ENCODE peak calls at places on chromosomes 12 and 14, in six cellular contexts. P, L, Z, B, N and I are unnamed samples.
A peak's percentile ranks its signal among the peaks of the same experiment; 100 is the strongest.

GRCh38 chr12:132151766-132152410 is 7.6 kb downstream of the NOC4L start:
- DNase-seq in P (no peak), L (no peak), Z (no peak), B (peak; percentile 65), N (no peak), I (no peak)

GRCh38 chr12:93778306-93778705 is 101.1 kb downstream of the CRADD start:
- DNase-seq in P (no peak), L (no peak), Z (peak; percentile 76), B (peak; percentile 63), N (peak; percentile 90), I (peak; percentile 76)

GRCh38 chr12:87848248-87848868 is 180.8 kb downstream of the C12orf50 start:
- DNase-seq in P (no peak), L (no peak), Z (no peak), B (no peak), N (peak; percentile 80), I (peak; percentile 51)

GRCh38 chr14:75871181-75871880 is 110.5 kb downstream of the TGFB3 start:
- DNase-seq in P (no peak), L (no peak), Z (no peak), B (no peak), N (peak; percentile 38), I (peak; percentile 62)

GRCh38 chr12:76024102-76024781 is 7.3 kb downstream of the PHLDA1 start:
- DNase-seq in P (no peak), L (no peak), Z (no peak), B (no peak), N (peak; percentile 38), I (no peak)

GRCh38 chr12:120628919-120629318 is 11.5 kb upstream of the CABP1 start:
- DNase-seq in P (no peak), L (no peak), Z (no peak), B (no peak), N (no peak), I (no peak)

GRCh38 chr12:69170293-69170692 is 69.1 kb upstream of the CPSF6 start:
- DNase-seq in P (no peak), L (no peak), Z (no peak), B (no peak), N (no peak), I (no peak)

GRCh38 chr12:19125325-19125724 is 4.2 kb upstream of the PLEKHA5 start:
- DNase-seq in P (no peak), L (no peak), Z (no peak), B (no peak), N (peak; percentile 59), I (peak; percentile 48)

GRCh38 chr14:95286649-95287048 is 33.1 kb downstream of the CLMN start:
- DNase-seq in P (peak; percentile 14), L (no peak), Z (no peak), B (no peak), N (no peak), I (no peak)

GRCh38 chr14:88798161-88798560 is 5.4 kb upstream of the EML5 start:
- DNase-seq in P (no peak), L (no peak), Z (no peak), B (no peak), N (no peak), I (no peak)

GRCh38 chr12:43325786-43326185 is 226.2 kb downstream of the ADAMTS20 start:
- DNase-seq in P (no peak), L (no peak), Z (no peak), B (no peak), N (no peak), I (no peak)

GRCh38 chr14:65703996-65704395 is 291.5 kb downstream of the FUT8 start:
- DNase-seq in P (no peak), L (no peak), Z (no peak), B (no peak), N (peak; percentile 27), I (peak; percentile 35)

GRCh38 chr12:79597910-79598309 is 92.9 kb downstream of the PAWR start:
- DNase-seq in P (no peak), L (no peak), Z (no peak), B (no peak), N (no peak), I (no peak)

GRCh38 chr14:67934087-67934486 is 114.5 kb downstream of the RAD51B start:
- DNase-seq in P (no peak), L (no peak), Z (no peak), B (no peak), N (peak; percentile 89), I (peak; percentile 78)

GRCh38 chr12:91326043-91327027 is 143.7 kb upstream of the DCN start:
- DNase-seq in P (no peak), L (no peak), Z (peak; percentile 12), B (no peak), N (peak; percentile 83), I (peak; percentile 66)

GRCh38 chr12:30021046-30021833 is 237.5 kb upstream of the TMTC1 start:
- DNase-seq in P (no peak), L (no peak), Z (no peak), B (no peak), N (peak; percentile 15), I (no peak)

GRCh38 chr14:84533181-84533580 is 996.8 kb upstream of the FLRT2 start:
- DNase-seq in P (no peak), L (no peak), Z (no peak), B (no peak), N (no peak), I (no peak)

GRCh38 chr12:28223853-28224252 is 33.6 kb downstream of the CCDC91 start:
- DNase-seq in P (no peak), L (no peak), Z (no peak), B (no peak), N (no peak), I (no peak)

GRCh38 chr14:97113339-97113738 is 316.2 kb downstream of the VRK1 start:
- DNase-seq in P (no peak), L (no peak), Z (no peak), B (no peak), N (no peak), I (no peak)

GRCh38 chr12:94689002-94689645 is 38.8 kb upstream of the TMCC3 start:
- DNase-seq in P (no peak), L (no peak), Z (no peak), B (no peak), N (peak; percentile 74), I (peak; percentile 40)

DNA sequence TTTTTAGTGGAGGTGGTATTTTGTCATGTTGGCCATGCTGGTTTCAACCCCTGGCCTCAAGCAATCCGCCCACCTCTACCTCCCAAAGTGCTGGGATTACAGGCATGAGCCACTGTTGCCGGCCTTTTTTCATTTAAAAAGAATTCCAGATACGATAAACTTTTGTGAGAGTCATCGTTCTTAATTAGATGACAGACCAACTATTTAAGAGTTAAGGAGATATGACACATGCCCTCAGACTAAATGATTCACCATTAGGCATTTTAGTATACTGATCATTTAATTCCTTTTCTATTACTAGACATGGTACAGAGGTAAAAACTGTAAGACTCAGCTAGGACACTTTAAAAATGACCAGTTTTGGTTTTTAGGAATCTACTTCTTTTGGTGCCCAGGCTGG is 2.4 kb downstream of the ANKRD13A start:
- DNase-seq in P (no peak), L (no peak), Z (no peak), B (no peak), N (peak; percentile 84), I (peak; percentile 95)
- H3K4me3 ChIP-seq in P (no peak overlapping the region), L (no peak overlapping the region), Z (no peak overlapping the region), B (no peak overlapping the region), N (no peak overlapping the region), I (no peak overlapping the region)

GRCh38 chr12:9636807-9637206 is 29.1 kb upstream of the KLRB1 start:
- DNase-seq in P (no peak), L (no peak), Z (no peak), B (no peak), N (no peak), I (no peak)

GRCh38 chr12:9635014-9635413 is 27.3 kb upstream of the KLRB1 start:
- DNase-seq in P (no peak), L (no peak), Z (no peak), B (no peak), N (no peak), I (no peak)

GRCh38 chr12:9636150-9636549 is 28.4 kb upstream of the KLRB1 start:
- DNase-seq in P (no peak), L (no peak), Z (no peak), B (no peak), N (no peak), I (no peak)

GRCh38 chr12:9632766-9633165 is 25.1 kb upstream of the KLRB1 start:
- DNase-seq in P (no peak), L (no peak), Z (no peak), B (no peak), N (no peak), I (no peak)

GRCh38 chr12:9634177-9634803 is 26.6 kb upstream of the KLRB1 start:
- DNase-seq in P (no peak), L (peak; percentile 35), Z (no peak), B (no peak), N (peak; percentile 73), I (no peak)
- H3K4me3 ChIP-seq in P (no peak overlapping the region), L (no peak overlapping the region), Z (no peak overlapping the region), B (no peak overlapping the region), N (no peak overlapping the region), I (no peak overlapping the region)

GRCh38 chr14:102591944-102592772 is at the start of gene RCOR1:
- DNase-seq in P (peak; percentile 99), L (peak; percentile 97), Z (peak; percentile 97), B (peak; percentile 99), N (peak; percentile 97), I (peak; percentile 98)

GRCh38 chr14:102593841-102594170 is 1.4 kb downstream of the RCOR1 start:
- DNase-seq in P (no peak), L (no peak), Z (no peak), B (no peak), N (peak; percentile 36), I (no peak)

GRCh38 chr14:102591372-102591943 is 991 bp upstream of the RCOR1 start:
- DNase-seq in P (peak; percentile 91), L (no peak), Z (peak; percentile 29), B (peak; percentile 85), N (peak; percentile 35), I (no peak)

GRCh38 chr14:102592969-102593840 is 756 bp downstream of the RCOR1 start:
- DNase-seq in P (peak; percentile 89), L (peak; percentile 69), Z (peak; percentile 41), B (peak; percentile 84), N (peak; percentile 32), I (no peak)

DNA sequence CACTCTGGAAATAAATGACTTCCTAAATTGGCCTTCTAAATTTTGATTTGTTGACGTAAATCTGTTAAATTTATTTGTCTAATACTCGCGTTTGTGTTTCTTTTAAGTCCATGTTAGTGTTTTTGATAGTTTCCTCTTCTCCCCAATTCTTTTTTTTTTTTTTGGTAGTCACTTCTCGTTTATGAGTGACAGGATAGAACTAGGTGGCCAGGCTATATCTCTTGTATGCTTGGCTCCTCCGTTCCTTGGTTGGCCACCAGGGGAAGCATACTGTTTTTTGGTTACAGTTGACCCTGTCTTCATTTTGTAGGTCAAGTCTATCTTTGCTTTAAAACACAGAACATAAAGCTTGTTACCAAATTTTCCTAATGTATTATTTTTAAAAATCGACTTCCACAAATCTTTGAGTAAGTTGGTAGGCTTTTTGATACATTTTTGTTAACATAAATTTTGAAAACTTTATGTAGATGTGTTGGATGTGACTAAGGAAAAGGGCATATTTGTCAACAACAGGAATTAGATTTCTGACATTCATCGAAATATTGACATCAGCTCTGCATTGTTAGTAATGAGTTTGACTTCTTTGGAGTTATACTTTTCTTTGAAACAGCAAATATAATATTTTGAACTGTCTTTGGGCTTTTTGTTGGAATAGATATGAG is 2.2 kb downstream of the RCOR1 start:
- DNase-seq in P (peak; percentile 90), L (peak; percentile 49), Z (peak; percentile 66), B (no peak), N (peak; percentile 72), I (peak; percentile 38)
- H3K4me3 ChIP-seq in P (no peak overlapping the region), L (peak overlapping the region; percentile 93), Z (peak overlapping the region; percentile 81), B (no peak overlapping the region), N (peak overlapping the region; percentile 87), I (peak overlapping the region; percentile 72)

DNA sequence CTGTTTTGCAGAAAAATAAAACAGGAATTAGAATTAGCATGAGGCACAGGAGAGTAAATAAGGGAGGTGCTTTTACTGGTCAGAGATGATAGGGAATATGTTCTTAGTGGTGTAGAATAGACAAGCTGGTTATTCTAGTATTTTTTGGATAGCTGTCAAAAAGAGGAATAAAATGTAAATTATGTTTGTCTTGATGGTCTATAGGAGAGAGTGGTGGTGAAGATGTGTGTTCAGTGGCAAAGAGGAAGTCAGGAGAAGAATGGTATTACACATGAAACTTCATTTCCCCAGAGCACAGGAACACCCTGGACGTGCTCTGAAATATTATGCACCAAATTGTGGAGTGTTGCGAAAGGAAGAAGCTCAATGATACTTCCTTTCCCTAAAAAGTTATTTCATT is 27.8 kb downstream of the MUCL1 start:
- DNase-seq in P (no peak), L (no peak), Z (no peak), B (no peak), N (no peak), I (no peak)
- H3K4me3 ChIP-seq in P (no peak overlapping the region), L (no peak overlapping the region), Z (no peak overlapping the region), B (no peak overlapping the region), N (no peak overlapping the region), I (no peak overlapping the region)